ENCODE peak calls at places on chromosome 18, in six cellular contexts. H, N, L, X, R and Z are unnamed samples.

GRCh38 chr18:28789460-28789859 is 612.5 kb upstream of the CDH2 start:
- DNase-seq in H (no peak), N (no peak), L (no peak), X (no peak), R (no peak), Z (no peak)

GRCh38 chr18:46481048-46481846 is 175.8 kb downstream of the LOXHD1 start:
- DNase-seq in H (peak; percentile 70), N (peak; percentile 47), L (peak; percentile 56), X (peak; percentile 87), R (no peak), Z (peak; percentile 52)

GRCh38 chr18:31792580-31792911 is 31.9 kb upstream of the SLC25A52 start:
- DNase-seq in H (no peak), N (no peak), L (no peak), X (no peak), R (no peak), Z (no peak)

GRCh38 chr18:76643199-76643598 is 148.2 kb upstream of the ZNF516 start:
- DNase-seq in H (no peak), N (no peak), L (no peak), X (no peak), R (no peak), Z (no peak)

GRCh38 chr18:62728254-62728653 is 12.9 kb downstream of the PHLPP1 start:
- DNase-seq in H (no peak), N (no peak), L (no peak), X (no peak), R (no peak), Z (no peak)

GRCh38 chr18:77316641-77317040 is 67.0 kb downstream of the GALR1 start:
- DNase-seq in H (no peak), N (no peak), L (no peak), X (no peak), R (no peak), Z (no peak)

GRCh38 chr18:30684825-30685481 is 357.6 kb downstream of the DSC3 start:
- DNase-seq in H (peak; percentile 36), N (no peak), L (no peak), X (no peak), R (no peak), Z (no peak)

GRCh38 chr18:76610933-76611749 is 116.1 kb upstream of the ZNF516 start:
- DNase-seq in H (no peak), N (peak; percentile 12), L (no peak), X (no peak), R (no peak), Z (peak; percentile 61)

GRCh38 chr18:70321616-70322015 is 32.8 kb downstream of the SOCS6 start:
- DNase-seq in H (no peak), N (no peak), L (no peak), X (no peak), R (no peak), Z (no peak)

GRCh38 chr18:58152216-58152615 is 108.2 kb downstream of the NEDD4L start:
- DNase-seq in H (no peak), N (no peak), L (no peak), X (no peak), R (peak; percentile 20), Z (no peak)

GRCh38 chr18:22674300-22674699 is 256.6 kb upstream of the CTAGE1 start:
- DNase-seq in H (no peak), N (peak; percentile 93), L (no peak), X (no peak), R (peak; percentile 19), Z (peak; percentile 94)

GRCh38 chr18:35688757-35689156 is 107.2 kb downstream of the GALNT1 start:
- DNase-seq in H (no peak), N (no peak), L (no peak), X (no peak), R (no peak), Z (no peak)

GRCh38 chr18:32929213-32929612 is 156.4 kb upstream of the KLHL14 start:
- DNase-seq in H (no peak), N (no peak), L (no peak), X (no peak), R (no peak), Z (no peak)

GRCh38 chr18:68152770-68153169 is 562.1 kb downstream of the TMX3 start:
- DNase-seq in H (peak; percentile 79), N (no peak), L (no peak), X (peak; percentile 60), R (no peak), Z (no peak)

GRCh38 chr18:23115683-23116096 is 19.6 kb upstream of the CABLES1 start:
- DNase-seq in H (no peak), N (peak; percentile 100), L (no peak), X (no peak), R (peak; percentile 43), Z (peak; percentile 100)

GRCh38 chr18:39344487-39344886 is 1778.9 kb upstream of the CELF4 start:
- DNase-seq in H (no peak), N (no peak), L (no peak), X (no peak), R (no peak), Z (no peak)

GRCh38 chr18:62450546-62451395 is 72.1 kb upstream of the ZCCHC2 start:
- DNase-seq in H (no peak), N (peak; percentile 86), L (no peak), X (no peak), R (peak; percentile 32), Z (peak; percentile 63)

GRCh38 chr18:65751145-65752085 is 603 bp downstream of the CDH7 start:
- DNase-seq in H (peak; percentile 72), N (peak; percentile 37), L (peak; percentile 42), X (no peak), R (no peak), Z (no peak)

GRCh38 chr18:13566941-13567762 is 159.2 kb downstream of the FAM210A start:
- DNase-seq in H (no peak), N (no peak), L (no peak), X (no peak), R (peak; percentile 36), Z (no peak)

GRCh38 chr18:73827801-73828200 is 319.8 kb downstream of the FBXO15 start:
- DNase-seq in H (no peak), N (peak; percentile 10), L (no peak), X (no peak), R (peak; percentile 82), Z (peak; percentile 28)

GRCh38 chr18:23330423-23330822 is 122.7 kb upstream of the RIOK3 start:
- DNase-seq in H (no peak), N (no peak), L (no peak), X (no peak), R (no peak), Z (no peak)

GRCh38 chr18:76621782-76622495 is 126.9 kb upstream of the ZNF516 start:
- DNase-seq in H (no peak), N (peak; percentile 69), L (no peak), X (no peak), R (no peak), Z (peak; percentile 62)

GRCh38 chr18:80249217-80250093 is 2.1 kb upstream of the PARD6G start:
- DNase-seq in H (no peak), N (no peak), L (no peak), X (no peak), R (no peak), Z (peak; percentile 20)

GRCh38 chr18:80247403-80247916 is at the start of gene PARD6G:
- DNase-seq in H (peak; percentile 68), N (peak; percentile 77), L (peak; percentile 63), X (peak; percentile 79), R (peak; percentile 73), Z (peak; percentile 60)

GRCh38 chr18:80244956-80245730 is 2.2 kb downstream of the PARD6G start:
- DNase-seq in H (no peak), N (no peak), L (no peak), X (no peak), R (no peak), Z (no peak)

GRCh38 chr18:80245781-80246655 is 1.3 kb downstream of the PARD6G start:
- DNase-seq in H (peak; percentile 71), N (no peak), L (peak; percentile 64), X (no peak), R (no peak), Z (no peak)

DNA sequence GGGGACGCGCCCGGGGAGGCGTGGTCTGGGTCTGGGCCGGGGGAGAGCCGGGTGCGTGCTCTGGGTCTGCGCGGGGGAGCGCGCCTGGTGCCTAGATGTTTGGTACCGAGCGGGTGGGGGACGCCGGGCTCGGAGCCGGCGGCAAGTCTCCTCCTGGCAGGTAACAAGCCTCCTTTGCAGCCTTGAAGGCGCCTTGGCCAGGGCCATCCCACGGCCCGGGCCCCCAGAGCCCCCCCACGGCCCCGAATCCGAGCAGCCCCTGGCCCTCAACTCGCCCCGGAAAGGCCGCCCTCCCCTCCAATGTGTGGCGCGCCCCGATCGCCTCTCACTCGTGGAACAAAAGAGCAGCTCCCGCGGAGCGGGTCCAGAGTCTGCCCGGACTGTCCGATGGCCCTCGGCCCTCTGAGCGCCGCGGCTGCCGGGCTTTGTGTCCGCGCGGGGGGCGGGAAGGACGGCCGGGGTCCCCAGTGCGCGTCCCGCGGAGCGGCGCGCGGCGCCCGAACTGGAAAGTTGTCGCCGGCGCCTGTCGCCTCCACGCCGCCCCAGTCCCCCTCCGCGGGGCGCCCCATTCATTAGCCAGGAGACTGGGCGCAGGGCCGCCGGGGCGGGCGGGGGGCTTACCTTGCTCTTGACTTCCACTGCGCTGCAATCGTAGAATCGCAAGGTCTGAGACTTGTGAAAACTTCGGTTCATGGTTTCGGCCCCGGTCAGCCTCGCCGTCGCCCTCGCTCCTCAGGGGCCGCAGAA is 485 bp downstream of the PARD6G start:
- DNase-seq in H (peak; percentile 50), N (peak; percentile 29), L (peak; percentile 45), X (peak; percentile 83), R (no peak), Z (no peak)
- H4K91ac ChIP-seq in H (no peak overlapping the region), N (no peak overlapping the region), L (no peak overlapping the region), X (no peak overlapping the region), R (peak overlapping the region; percentile 76), Z (no peak overlapping the region)

GRCh38 chr18:1020731-1021344 is 116.2 kb downstream of the ADCYAP1 start:
- DNase-seq in H (no peak), N (no peak), L (no peak), X (no peak), R (no peak), Z (no peak)
- H3K4me1 ChIP-seq in H (no peaks in the 10 kb centered on the region), N (no peaks in the 10 kb centered on the region), L (peaks cover 6% of the 10 kb centered on the region), X (no peaks in the 10 kb centered on the region), R (peaks cover 6% of the 10 kb centered on the region), Z (no peaks in the 10 kb centered on the region)

DNA sequence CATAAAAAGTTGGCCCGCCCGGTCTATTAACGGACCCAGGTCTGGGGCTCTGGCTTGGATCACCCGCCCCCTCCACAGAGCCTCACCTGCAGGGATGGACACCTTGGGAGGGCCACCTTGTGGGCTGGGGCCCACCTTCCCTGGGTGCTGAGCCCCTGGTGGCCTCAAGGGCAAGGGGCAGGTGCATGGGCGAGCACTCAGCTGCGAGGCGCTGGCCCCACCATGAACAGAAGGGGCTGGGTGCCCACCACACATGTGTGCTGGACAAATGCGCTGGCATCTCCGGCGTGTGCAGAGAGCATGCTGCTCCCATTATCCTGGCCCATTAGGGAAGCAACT is 252.9 kb upstream of the ZNF521 start:
- DNase-seq in H (no peak), N (no peak), L (no peak), X (no peak), R (no peak), Z (no peak)
- H4K91ac ChIP-seq in H (no peak overlapping the region), N (no peak overlapping the region), L (no peak overlapping the region), X (no peak overlapping the region), R (peak overlapping the region; percentile 2), Z (no peak overlapping the region)

GRCh38 chr18:44723366-44723765 is 42.7 kb downstream of the SETBP1 start:
- DNase-seq in H (no peak), N (no peak), L (no peak), X (no peak), R (no peak), Z (no peak)

GRCh38 chr18:44727291-44727690 is 46.6 kb downstream of the SETBP1 start:
- DNase-seq in H (no peak), N (no peak), L (no peak), X (no peak), R (peak; percentile 66), Z (no peak)

GRCh38 chr18:44723973-44724778 is 43.5 kb downstream of the SETBP1 start:
- DNase-seq in H (no peak), N (no peak), L (no peak), X (no peak), R (no peak), Z (no peak)

GRCh38 chr18:44729631-44730101 is 49.0 kb downstream of the SETBP1 start:
- DNase-seq in H (no peak), N (peak; percentile 97), L (no peak), X (no peak), R (peak; percentile 89), Z (peak; percentile 79)

GRCh38 chr18:44725300-44726096 is 44.8 kb downstream of the SETBP1 start:
- DNase-seq in H (no peak), N (peak; percentile 90), L (no peak), X (no peak), R (no peak), Z (peak; percentile 43)
- H3K4me1 ChIP-seq in H (peaks cover 7% of the 10 kb centered on the region), N (peaks cover 10% of the 10 kb centered on the region), L (peaks cover 19% of the 10 kb centered on the region), X (peaks cover 9% of the 10 kb centered on the region), R (peaks cover 28% of the 10 kb centered on the region), Z (peaks cover 4% of the 10 kb centered on the region)